ENCODE peak calls at places on chromosomes 13 and 19, in seven cellular contexts. A, K, X, B, L, J and S are unnamed samples.

GRCh38 chr13:33026489-33027152 is 10.4 kb downstream of the KL start:
- DNase-seq in A (no peak), K (no peak), X (no peak), B (no peak), L (no peak), J (no peak), S (no peak)

GRCh38 chr13:34358811-34359513 is 541.0 kb downstream of the RFC3 start:
- DNase-seq in A (no peak), K (no peak), X (peak; percentile 20), B (no peak), L (peak; percentile 72), J (no peak), S (no peak)

GRCh38 chr19:35023428-35023827 is 6.8 kb upstream of the SCN1B start:
- DNase-seq in A (no peak), K (no peak), X (no peak), B (no peak), L (no peak), J (no peak), S (no peak)

GRCh38 chr19:55750715-55751114 is 8.2 kb upstream of the RFPL4A start:
- DNase-seq in A (no peak), K (no peak), X (no peak), B (no peak), L (no peak), J (no peak), S (no peak)

GRCh38 chr19:30692517-30692870 is 320.3 kb downstream of the ZNF536 start:
- DNase-seq in A (no peak), K (no peak), X (no peak), B (no peak), L (no peak), J (no peak), S (no peak)

GRCh38 chr19:56098731-56099577 is 22.1 kb downstream of the ZNF787 start:
- DNase-seq in A (no peak), K (no peak), X (no peak), B (no peak), L (no peak), J (no peak), S (no peak)

GRCh38 chr19:47839913-47840312 is 18.2 kb downstream of the CRX start:
- DNase-seq in A (no peak), K (no peak), X (no peak), B (no peak), L (no peak), J (no peak), S (no peak)

GRCh38 chr13:27131202-27131623 is 40.4 kb downstream of the USP12 start:
- DNase-seq in A (peak; percentile 70), K (no peak), X (no peak), B (no peak), L (peak; percentile 55), J (no peak), S (peak; percentile 50)

GRCh38 chr19:42290523-42291436 is 11.2 kb upstream of the PRR19 start:
- DNase-seq in A (no peak), K (no peak), X (no peak), B (no peak), L (no peak), J (no peak), S (peak; percentile 78)

GRCh38 chr19:5189318-5189607 is 151.3 kb downstream of the PTPRS start:
- DNase-seq in A (no peak), K (no peak), X (no peak), B (no peak), L (no peak), J (no peak), S (no peak)

GRCh38 chr13:99215466-99215865 is 14.8 kb downstream of the UBAC2 start:
- DNase-seq in A (no peak), K (no peak), X (no peak), B (no peak), L (no peak), J (no peak), S (peak; percentile 57)

GRCh38 chr13:26480246-26480855 is 77.1 kb upstream of the WASF3 start:
- DNase-seq in A (no peak), K (peak; percentile 38), X (no peak), B (no peak), L (peak; percentile 55), J (no peak), S (no peak)

GRCh38 chr13:109989686-109990085 is 203.3 kb upstream of the IRS2 start:
- DNase-seq in A (no peak), K (no peak), X (no peak), B (no peak), L (peak; percentile 72), J (no peak), S (no peak)

GRCh38 chr19:38034153-38034835 is 127.3 kb downstream of the SIPA1L3 start:
- DNase-seq in A (no peak), K (peak; percentile 38), X (no peak), B (no peak), L (peak; percentile 62), J (no peak), S (no peak)

GRCh38 chr19:7410946-7411345 is 62.2 kb downstream of the ARHGEF18 start:
- DNase-seq in A (no peak), K (no peak), X (no peak), B (no peak), L (no peak), J (no peak), S (no peak)

GRCh38 chr13:44651209-44651608 is 75.1 kb upstream of the TSC22D1 start:
- DNase-seq in A (no peak), K (no peak), X (no peak), B (no peak), L (no peak), J (no peak), S (no peak)

GRCh38 chr19:44613295-44614168 is at the start of gene IGSF23:
- DNase-seq in A (no peak), K (peak; percentile 30), X (no peak), B (no peak), L (no peak), J (no peak), S (no peak)
- H3K27ac ChIP-seq in A (no peak within 1 kb of the TSS), K (no peak within 1 kb of the TSS), X (no peak within 1 kb of the TSS), B (no peak within 1 kb of the TSS), L (no peak within 1 kb of the TSS), J (no peak within 1 kb of the TSS), S (no peak within 1 kb of the TSS)

GRCh38 chr19:41269571-41269970 is 5.4 kb downstream of the HNRNPUL1 start:
- DNase-seq in A (no peak), K (no peak), X (no peak), B (no peak), L (no peak), J (no peak), S (no peak)
- H3K4me1 ChIP-seq in A (peaks cover 4% of the 10 kb centered on the region), K (peaks cover 23% of the 10 kb centered on the region), X (peaks cover 21% of the 10 kb centered on the region), B (peaks cover 18% of the 10 kb centered on the region), L (peaks cover 9% of the 10 kb centered on the region), J (peaks cover 17% of the 10 kb centered on the region), S (peaks cover 26% of the 10 kb centered on the region)

DNA sequence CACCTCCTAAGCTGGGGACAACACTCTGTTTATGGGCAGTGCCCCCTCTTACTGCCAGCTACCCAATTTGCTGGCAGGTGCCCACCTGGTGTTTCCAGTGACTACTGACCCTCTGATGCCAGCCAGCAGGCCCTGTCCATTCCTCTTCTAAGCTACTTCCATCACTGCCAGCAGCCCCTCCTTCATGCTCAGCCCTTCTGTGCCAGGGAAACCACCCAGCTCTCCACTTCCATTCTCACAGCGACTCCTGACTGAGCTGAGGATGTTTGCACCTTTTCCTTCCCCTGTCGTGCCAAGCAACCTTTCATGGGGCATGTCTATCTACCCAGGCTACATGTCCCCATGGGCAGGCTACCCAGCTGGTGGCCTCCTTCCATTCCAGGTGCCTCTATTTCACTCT is 24.0 kb upstream of the ZNF492 start:
- DNase-seq in A (no peak), K (no peak), X (no peak), B (no peak), L (no peak), J (no peak), S (no peak)
- H3K9me3 ChIP-seq in A (peaks cover 19% of the 10 kb centered on the region), K (no peaks in the 10 kb centered on the region), X (no peaks in the 10 kb centered on the region), B (no peaks in the 10 kb centered on the region), L (peaks cover 49% of the 10 kb centered on the region), J (no peaks in the 10 kb centered on the region), S (no peaks in the 10 kb centered on the region)

DNA sequence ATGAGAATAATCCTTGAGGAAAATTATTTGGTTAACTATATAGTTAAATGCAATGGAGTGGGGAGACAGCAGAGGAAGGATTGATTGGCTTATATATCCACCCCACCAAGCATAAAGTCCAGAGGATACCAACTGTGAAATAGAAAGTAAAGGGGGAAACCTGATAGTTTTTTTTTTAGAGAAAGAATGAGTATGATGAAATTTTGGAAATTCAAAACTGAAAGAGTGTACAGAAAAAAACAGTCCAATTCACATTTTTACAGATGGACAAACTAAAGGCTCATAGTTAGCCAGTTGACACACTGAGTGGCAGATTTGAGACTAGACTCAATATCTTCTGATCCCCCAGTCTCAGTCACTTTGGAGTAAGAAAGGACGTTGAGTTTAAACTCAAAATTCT is 51.1 kb downstream of the FNDC3A start:
- DNase-seq in A (no peak), K (no peak), X (no peak), B (no peak), L (peak; percentile 48), J (no peak), S (no peak)
- H3K27ac ChIP-seq in A (no peak overlapping the region), K (no peak overlapping the region), X (no peak overlapping the region), B (no peak overlapping the region), L (no peak overlapping the region), J (no peak overlapping the region), S (no peak overlapping the region)

GRCh38 chr19:31960474-31960873 is 384.9 kb upstream of the ZNF507 start:
- DNase-seq in A (no peak), K (no peak), X (no peak), B (no peak), L (no peak), J (no peak), S (no peak)
- H3K4me1 ChIP-seq in A (peaks cover 5% of the 10 kb centered on the region), K (peaks cover 2% of the 10 kb centered on the region), X (peaks cover 33% of the 10 kb centered on the region), B (no peaks in the 10 kb centered on the region), L (no peaks in the 10 kb centered on the region), J (no peaks in the 10 kb centered on the region), S (no peaks in the 10 kb centered on the region)